ENCODE peak calls at places on chromosomes 5 and 9, in ten cellular contexts. One of them, this sample, is unnamed.

GRCh38 chr5:1004598-1005361 is 3.8 kb upstream of the NKD2 start:
- DNase-seq in fibroblast of mammary gland: peak
- DNase-seq in IMR-90: peak
- DNase-seq in tibial nerve: peak
- DNase-seq in lung: peak
- DNase-seq in keratinocyte: no peak
- DNase-seq in AG09309: no peak
- DNase-seq in heart left ventricle: peak
- DNase-seq in spleen: peak
- DNase-seq in astrocyte: no peak
- DNase-seq in this sample: peak

GRCh38 chr5:88883566-88884434 is 816 bp upstream of the MEF2C start:
- DNase-seq in AG09309: peak
- DNase-seq in lung: peak
- DNase-seq in IMR-90: peak
- DNase-seq in fibroblast of mammary gland: peak
- DNase-seq in astrocyte: peak
- DNase-seq in tibial nerve: peak
- DNase-seq in keratinocyte: no peak
- DNase-seq in spleen: peak
- DNase-seq in heart left ventricle: peak
- DNase-seq in this sample: peak

GRCh38 chr5:58135571-58136335 is 324.1 kb downstream of the PLK2 start:
- DNase-seq in lung: no peak
- DNase-seq in tibial nerve: no peak
- DNase-seq in IMR-90: peak
- DNase-seq in heart left ventricle: no peak
- DNase-seq in keratinocyte: no peak
- DNase-seq in AG09309: peak
- DNase-seq in astrocyte: peak
- DNase-seq in fibroblast of mammary gland: peak
- DNase-seq in spleen: no peak
- DNase-seq in this sample: peak

GRCh38 chr9:86341007-86341491 is 13.2 kb downstream of the TUT7 start:
- DNase-seq in astrocyte: peak
- DNase-seq in fibroblast of mammary gland: peak
- DNase-seq in heart left ventricle: no peak
- DNase-seq in tibial nerve: no peak
- DNase-seq in lung: no peak
- DNase-seq in spleen: no peak
- DNase-seq in keratinocyte: no peak
- DNase-seq in AG09309: no peak
- DNase-seq in IMR-90: no peak
- DNase-seq in this sample: peak

GRCh38 chr9:26296910-26297309 is 595.7 kb downstream of the CAAP1 start:
- DNase-seq in tibial nerve: no peak
- DNase-seq in spleen: no peak
- DNase-seq in keratinocyte: peak
- DNase-seq in astrocyte: peak
- DNase-seq in heart left ventricle: no peak
- DNase-seq in IMR-90: no peak
- DNase-seq in lung: no peak
- DNase-seq in AG09309: peak
- DNase-seq in fibroblast of mammary gland: peak
- DNase-seq in this sample: peak

GRCh38 chr5:137332296-137332695 is 166.8 kb downstream of the SPOCK1 start:
- DNase-seq in AG09309: no peak
- DNase-seq in fibroblast of mammary gland: no peak
- DNase-seq in astrocyte: no peak
- DNase-seq in tibial nerve: no peak
- DNase-seq in IMR-90: no peak
- DNase-seq in heart left ventricle: peak
- DNase-seq in keratinocyte: no peak
- DNase-seq in lung: no peak
- DNase-seq in spleen: no peak
- DNase-seq in this sample: no peak

GRCh38 chr5:39202594-39203290 is 16.6 kb downstream of the FYB1 start:
- DNase-seq in AG09309: no peak
- DNase-seq in astrocyte: no peak
- DNase-seq in IMR-90: no peak
- DNase-seq in lung: no peak
- DNase-seq in heart left ventricle: no peak
- DNase-seq in fibroblast of mammary gland: no peak
- DNase-seq in keratinocyte: no peak
- DNase-seq in spleen: no peak
- DNase-seq in tibial nerve: no peak
- DNase-seq in this sample: no peak

GRCh38 chr5:149367249-149367971 is 9.6 kb downstream of the PCYOX1L start:
- DNase-seq in spleen: no peak
- DNase-seq in lung: peak
- DNase-seq in fibroblast of mammary gland: peak
- DNase-seq in AG09309: no peak
- DNase-seq in tibial nerve: peak
- DNase-seq in astrocyte: peak
- DNase-seq in keratinocyte: no peak
- DNase-seq in heart left ventricle: peak
- DNase-seq in IMR-90: peak
- DNase-seq in this sample: peak

GRCh38 chr5:158388018-158388417 is 529.1 kb upstream of the CLINT1 start:
- DNase-seq in keratinocyte: no peak
- DNase-seq in heart left ventricle: no peak
- DNase-seq in astrocyte: no peak
- DNase-seq in AG09309: no peak
- DNase-seq in spleen: no peak
- DNase-seq in IMR-90: no peak
- DNase-seq in lung: no peak
- DNase-seq in tibial nerve: no peak
- DNase-seq in fibroblast of mammary gland: no peak
- DNase-seq in this sample: no peak

GRCh38 chr5:151870820-151871219 is 53.8 kb downstream of the GLRA1 start:
- DNase-seq in keratinocyte: peak
- DNase-seq in spleen: no peak
- DNase-seq in AG09309: peak
- DNase-seq in astrocyte: peak
- DNase-seq in fibroblast of mammary gland: peak
- DNase-seq in heart left ventricle: no peak
- DNase-seq in lung: no peak
- DNase-seq in tibial nerve: no peak
- DNase-seq in IMR-90: peak
- DNase-seq in this sample: peak

GRCh38 chr5:113615708-113616107 is 102.2 kb downstream of the YTHDC2 start:
- DNase-seq in IMR-90: peak
- DNase-seq in lung: no peak
- DNase-seq in keratinocyte: no peak
- DNase-seq in AG09309: no peak
- DNase-seq in spleen: no peak
- DNase-seq in heart left ventricle: no peak
- DNase-seq in fibroblast of mammary gland: no peak
- DNase-seq in astrocyte: no peak
- DNase-seq in tibial nerve: no peak
- DNase-seq in this sample: peak

GRCh38 chr5:111707624-111708165 is 49.3 kb downstream of the NREP start:
- DNase-seq in astrocyte: no peak
- DNase-seq in AG09309: no peak
- DNase-seq in heart left ventricle: no peak
- DNase-seq in keratinocyte: no peak
- DNase-seq in fibroblast of mammary gland: no peak
- DNase-seq in lung: no peak
- DNase-seq in tibial nerve: no peak
- DNase-seq in IMR-90: no peak
- DNase-seq in spleen: no peak
- DNase-seq in this sample: no peak

GRCh38 chr5:51376504-51376903 is 6.7 kb upstream of the ISL1 start:
- DNase-seq in AG09309: no peak
- DNase-seq in spleen: no peak
- DNase-seq in fibroblast of mammary gland: no peak
- DNase-seq in keratinocyte: no peak
- DNase-seq in heart left ventricle: no peak
- DNase-seq in IMR-90: no peak
- DNase-seq in astrocyte: no peak
- DNase-seq in lung: no peak
- DNase-seq in tibial nerve: no peak
- DNase-seq in this sample: no peak

GRCh38 chr9:73081979-73082657 is 69.5 kb upstream of the ANXA1 start:
- DNase-seq in spleen: no peak
- DNase-seq in lung: no peak
- DNase-seq in IMR-90: peak
- DNase-seq in AG09309: peak
- DNase-seq in fibroblast of mammary gland: peak
- DNase-seq in keratinocyte: no peak
- DNase-seq in astrocyte: peak
- DNase-seq in tibial nerve: peak
- DNase-seq in heart left ventricle: no peak
- DNase-seq in this sample: peak

GRCh38 chr9:105693435-105694275 is 686 bp upstream of the TMEM38B start:
- DNase-seq in astrocyte: no peak
- DNase-seq in lung: no peak
- DNase-seq in spleen: no peak
- DNase-seq in AG09309: no peak
- DNase-seq in fibroblast of mammary gland: no peak
- DNase-seq in IMR-90: peak
- DNase-seq in keratinocyte: no peak
- DNase-seq in heart left ventricle: no peak
- DNase-seq in tibial nerve: no peak
- DNase-seq in this sample: no peak

GRCh38 chr5:125750538-125751186 is 672.5 kb upstream of the GRAMD2B start:
- DNase-seq in tibial nerve: no peak
- DNase-seq in AG09309: no peak
- DNase-seq in heart left ventricle: no peak
- DNase-seq in fibroblast of mammary gland: no peak
- DNase-seq in keratinocyte: no peak
- DNase-seq in lung: no peak
- DNase-seq in IMR-90: no peak
- DNase-seq in spleen: no peak
- DNase-seq in astrocyte: peak
- DNase-seq in this sample: no peak

GRCh38 chr9:128162215-128163026 is 2.4 kb downstream of the BBLN start:
- DNase-seq in tibial nerve: no peak
- DNase-seq in astrocyte: no peak
- DNase-seq in heart left ventricle: peak
- DNase-seq in fibroblast of mammary gland: peak
- DNase-seq in keratinocyte: no peak
- DNase-seq in lung: no peak
- DNase-seq in spleen: peak
- DNase-seq in IMR-90: no peak
- DNase-seq in AG09309: no peak
- DNase-seq in this sample: peak

GRCh38 chr5:78538240-78538850 is 110.2 kb downstream of the LHFPL2 start:
- DNase-seq in lung: no peak
- DNase-seq in fibroblast of mammary gland: no peak
- DNase-seq in tibial nerve: no peak
- DNase-seq in astrocyte: no peak
- DNase-seq in spleen: no peak
- DNase-seq in IMR-90: no peak
- DNase-seq in keratinocyte: no peak
- DNase-seq in AG09309: no peak
- DNase-seq in heart left ventricle: no peak
- DNase-seq in this sample: no peak

GRCh38 chr5:123756325-123756664 is 244.3 kb downstream of the CSNK1G3 start:
- DNase-seq in spleen: no peak
- DNase-seq in keratinocyte: no peak
- DNase-seq in IMR-90: no peak
- DNase-seq in AG09309: no peak
- DNase-seq in tibial nerve: no peak
- DNase-seq in heart left ventricle: no peak
- DNase-seq in astrocyte: peak
- DNase-seq in fibroblast of mammary gland: no peak
- DNase-seq in lung: no peak
- DNase-seq in this sample: no peak

GRCh38 chr5:1093361-1093760 is 18.5 kb downstream of the SLC12A7 start:
- DNase-seq in astrocyte: no peak
- DNase-seq in fibroblast of mammary gland: no peak
- DNase-seq in spleen: no peak
- DNase-seq in IMR-90: no peak
- DNase-seq in heart left ventricle: peak
- DNase-seq in lung: no peak
- DNase-seq in AG09309: no peak
- DNase-seq in tibial nerve: no peak
- DNase-seq in keratinocyte: no peak
- DNase-seq in this sample: no peak

GRCh38 chr9:122213102-122213588 is 15.6 kb downstream of the LHX6 start:
- DNase-seq in astrocyte: no peak
- DNase-seq in heart left ventricle: no peak
- DNase-seq in spleen: no peak
- DNase-seq in tibial nerve: no peak
- DNase-seq in lung: no peak
- DNase-seq in keratinocyte: no peak
- DNase-seq in IMR-90: no peak
- DNase-seq in AG09309: no peak
- DNase-seq in fibroblast of mammary gland: no peak
- DNase-seq in this sample: no peak
- H3K4me3 ChIP-seq in astrocyte: no peak
- H3K4me3 ChIP-seq in heart left ventricle: no peak
- H3K4me3 ChIP-seq in spleen: peak
- H3K4me3 ChIP-seq in tibial nerve: peak
- H3K4me3 ChIP-seq in lung: no peak
- H3K4me3 ChIP-seq in keratinocyte: peak
- H3K4me3 ChIP-seq in IMR-90: no peak
- H3K4me3 ChIP-seq in AG09309: no peak
- H3K4me3 ChIP-seq in fibroblast of mammary gland: no peak
- H3K4me3 ChIP-seq in this sample: no peak

GRCh38 chr9:15307523-15307841 is 466 bp upstream of the TTC39B start:
- DNase-seq in keratinocyte: no peak
- DNase-seq in heart left ventricle: no peak
- DNase-seq in AG09309: no peak
- DNase-seq in astrocyte: no peak
- DNase-seq in spleen: no peak
- DNase-seq in fibroblast of mammary gland: no peak
- DNase-seq in lung: no peak
- DNase-seq in tibial nerve: no peak
- DNase-seq in IMR-90: no peak
- DNase-seq in this sample: no peak
- TF ChIP-seq CTCF in keratinocyte: no peak
- TF ChIP-seq CTCF in heart left ventricle: no peak
- TF ChIP-seq CTCF in AG09309: no peak
- TF ChIP-seq CTCF in astrocyte: no peak
- TF ChIP-seq CTCF in spleen: no peak
- TF ChIP-seq CTCF in fibroblast of mammary gland: no peak
- TF ChIP-seq CTCF in lung: no peak
- TF ChIP-seq CTCF in tibial nerve: no peak
- TF ChIP-seq CTCF in IMR-90: no peak
- TF ChIP-seq CTCF in this sample: no peak

GRCh38 chr9:119986205-119986604 is 593.8 kb downstream of the CDK5RAP2 start:
- DNase-seq in lung: no peak
- DNase-seq in AG09309: no peak
- DNase-seq in spleen: no peak
- DNase-seq in heart left ventricle: no peak
- DNase-seq in astrocyte: no peak
- DNase-seq in tibial nerve: no peak
- DNase-seq in keratinocyte: no peak
- DNase-seq in fibroblast of mammary gland: no peak
- DNase-seq in IMR-90: no peak
- DNase-seq in this sample: no peak

GRCh38 chr9:119991797-119992196 is 588.2 kb downstream of the CDK5RAP2 start:
- DNase-seq in tibial nerve: no peak
- DNase-seq in AG09309: no peak
- DNase-seq in keratinocyte: no peak
- DNase-seq in fibroblast of mammary gland: no peak
- DNase-seq in IMR-90: no peak
- DNase-seq in lung: no peak
- DNase-seq in spleen: no peak
- DNase-seq in heart left ventricle: no peak
- DNase-seq in astrocyte: no peak
- DNase-seq in this sample: no peak
- H3K4me3 ChIP-seq in tibial nerve: no peak
- H3K4me3 ChIP-seq in AG09309: no peak
- H3K4me3 ChIP-seq in keratinocyte: no peak
- H3K4me3 ChIP-seq in fibroblast of mammary gland: no peak
- H3K4me3 ChIP-seq in IMR-90: no peak
- H3K4me3 ChIP-seq in lung: no peak
- H3K4me3 ChIP-seq in spleen: no peak
- H3K4me3 ChIP-seq in heart left ventricle: no peak
- H3K4me3 ChIP-seq in astrocyte: no peak
- H3K4me3 ChIP-seq in this sample: no peak

GRCh38 chr9:82957526-82958379 is 105.2 kb downstream of the RASEF start:
- DNase-seq in lung: no peak
- DNase-seq in fibroblast of mammary gland: no peak
- DNase-seq in IMR-90: no peak
- DNase-seq in spleen: no peak
- DNase-seq in AG09309: no peak
- DNase-seq in astrocyte: peak
- DNase-seq in heart left ventricle: no peak
- DNase-seq in tibial nerve: no peak
- DNase-seq in keratinocyte: no peak
- DNase-seq in this sample: no peak
- TF ChIP-seq CTCF in lung: no peak
- TF ChIP-seq CTCF in fibroblast of mammary gland: no peak
- TF ChIP-seq CTCF in IMR-90: no peak
- TF ChIP-seq CTCF in spleen: no peak
- TF ChIP-seq CTCF in AG09309: no peak
- TF ChIP-seq CTCF in astrocyte: no peak
- TF ChIP-seq CTCF in heart left ventricle: no peak
- TF ChIP-seq CTCF in tibial nerve: no peak
- TF ChIP-seq CTCF in keratinocyte: no peak
- TF ChIP-seq CTCF in this sample: no peak